ENCODE peak calls at places on chromosome 10, in four cellular contexts. One of them, this sample, is unnamed.
A peak's percentile ranks its signal among the peaks of the same experiment; 100 is the strongest.

GRCh38 chr10:130025811-130026510 is 61.9 kb upstream of the EBF3 start:
- DNase-seq in GM12878: no peak
- DNase-seq in HCT116: no peak
- DNase-seq in K562: no peak
- DNase-seq in this sample: no peak

GRCh38 chr10:50832171-50832751 is 53.2 kb downstream of the A1CF start:
- DNase-seq in GM12878: no peak
- DNase-seq in HCT116: no peak
- DNase-seq in K562: no peak
- DNase-seq in this sample: no peak

GRCh38 chr10:86330778-86331763 is 35.5 kb downstream of the GRID1 start:
- DNase-seq in HCT116: no peak
- DNase-seq in GM12878: no peak
- DNase-seq in K562: no peak
- DNase-seq in this sample: no peak

GRCh38 chr10:4678951-4679671 is 146.9 kb upstream of the AKR1E2 start:
- DNase-seq in HCT116: no peak
- DNase-seq in K562: no peak
- DNase-seq in GM12878: no peak
- DNase-seq in this sample: peak; percentile 30

GRCh38 chr10:116470071-116470470 is 42.4 kb downstream of the PNLIPRP3 start:
- DNase-seq in GM12878: no peak
- DNase-seq in K562: no peak
- DNase-seq in HCT116: no peak
- DNase-seq in this sample: no peak

GRCh38 chr10:91493313-91493712 is 83.2 kb downstream of the HECTD2 start:
- DNase-seq in GM12878: no peak
- DNase-seq in K562: no peak
- DNase-seq in HCT116: peak; percentile 32
- DNase-seq in this sample: peak; percentile 37

GRCh38 chr10:126059101-126059826 is 162.9 kb downstream of the FANK1 start:
- DNase-seq in HCT116: no peak
- DNase-seq in K562: no peak
- DNase-seq in GM12878: no peak
- DNase-seq in this sample: no peak

GRCh38 chr10:62527019-62527827 is 153.1 kb downstream of the ZNF365 start:
- DNase-seq in GM12878: peak; percentile 90
- DNase-seq in HCT116: no peak
- DNase-seq in K562: no peak
- DNase-seq in this sample: no peak

GRCh38 chr10:93198401-93199175 is 124.9 kb downstream of the CYP26A1 start:
- DNase-seq in HCT116: no peak
- DNase-seq in K562: no peak
- DNase-seq in GM12878: no peak
- DNase-seq in this sample: no peak

GRCh38 chr10:122331615-122332446 is 42.7 kb upstream of the PLEKHA1 start:
- DNase-seq in HCT116: no peak
- DNase-seq in GM12878: no peak
- DNase-seq in K562: no peak
- DNase-seq in this sample: no peak

GRCh38 chr10:91683976-91684375 is 51.1 kb upstream of the PPP1R3C start:
- DNase-seq in GM12878: no peak
- DNase-seq in HCT116: no peak
- DNase-seq in K562: no peak
- DNase-seq in this sample: no peak

GRCh38 chr10:119871881-119872609 is 598 bp downstream of the MCMBP start:
- DNase-seq in GM12878: no peak
- DNase-seq in K562: no peak
- DNase-seq in HCT116: peak; percentile 51
- DNase-seq in this sample: peak; percentile 59

GRCh38 chr10:83458611-83459010 is 680.7 kb upstream of the GHITM start:
- DNase-seq in K562: no peak
- DNase-seq in GM12878: no peak
- DNase-seq in HCT116: no peak
- DNase-seq in this sample: no peak

GRCh38 chr10:100287756-100288155 is 1.3 kb upstream of the BLOC1S2 start:
- DNase-seq in HCT116: no peak
- DNase-seq in K562: no peak
- DNase-seq in GM12878: no peak
- DNase-seq in this sample: no peak

GRCh38 chr10:106082865-106083264 is 1081.6 kb downstream of the SORCS1 start:
- DNase-seq in GM12878: no peak
- DNase-seq in HCT116: no peak
- DNase-seq in K562: no peak
- DNase-seq in this sample: no peak

GRCh38 chr10:106083572-106083971 is 1080.9 kb downstream of the SORCS1 start:
- DNase-seq in K562: no peak
- DNase-seq in GM12878: no peak
- DNase-seq in HCT116: no peak
- DNase-seq in this sample: no peak

GRCh38 chr10:106076496-106076895 is 1088.0 kb downstream of the SORCS1 start:
- DNase-seq in K562: no peak
- DNase-seq in HCT116: no peak
- DNase-seq in GM12878: no peak
- DNase-seq in this sample: no peak

GRCh38 chr10:106078796-106079576 is 1085.5 kb downstream of the SORCS1 start:
- DNase-seq in GM12878: no peak
- DNase-seq in K562: no peak
- DNase-seq in HCT116: no peak
- DNase-seq in this sample: no peak
- TF ChIP-seq JUND in GM12878: no peak
- TF ChIP-seq JUND in K562: no peak
- TF ChIP-seq JUND in HCT116: no peak
- TF ChIP-seq JUND in this sample: no peak

DNA sequence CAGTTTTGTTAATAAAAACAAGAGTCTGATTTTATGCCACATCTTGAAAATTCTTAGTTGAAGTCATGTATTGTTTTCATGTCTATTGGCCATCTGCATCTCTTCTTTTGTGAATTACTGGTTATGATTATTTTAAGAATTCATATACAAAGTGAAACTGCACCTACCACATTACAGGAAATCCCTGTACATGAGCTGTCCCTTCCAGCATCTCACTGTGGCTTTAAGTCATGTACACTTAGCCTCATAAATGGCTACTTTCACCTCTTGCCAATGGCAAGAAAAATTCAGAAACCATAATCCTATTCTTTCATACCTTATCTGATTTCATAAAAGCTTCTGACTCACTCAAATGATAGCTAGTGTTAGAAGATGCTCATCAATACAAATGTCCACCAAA is 48.6 kb downstream of the CRTAC1 start:
- DNase-seq in HCT116: no peak
- DNase-seq in K562: no peak
- DNase-seq in GM12878: no peak
- DNase-seq in this sample: no peak
- TF ChIP-seq JUND in HCT116: no peak
- TF ChIP-seq JUND in K562: no peak
- TF ChIP-seq JUND in GM12878: no peak
- TF ChIP-seq JUND in this sample: no peak

DNA sequence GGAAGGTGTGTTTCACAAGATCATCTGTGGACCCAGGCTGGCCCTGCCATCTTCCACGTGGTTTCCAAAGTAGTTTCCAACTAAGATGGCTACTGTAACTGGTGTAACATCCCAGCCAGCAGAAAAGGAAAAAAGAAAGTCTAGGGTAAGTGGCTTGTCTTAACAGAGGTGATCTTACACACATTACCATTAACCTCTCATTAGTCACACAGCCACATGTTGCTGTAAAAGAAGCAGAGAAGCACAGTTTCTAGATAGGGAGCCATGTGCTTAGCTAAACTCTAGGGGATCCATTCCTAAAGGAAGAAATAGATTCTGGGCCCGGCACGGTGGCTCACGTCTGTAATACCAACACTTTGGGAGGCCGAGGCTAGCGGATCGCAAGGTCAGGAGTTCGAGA is 54.3 kb downstream of the ZNF438 start:
- DNase-seq in GM12878: no peak
- DNase-seq in HCT116: no peak
- DNase-seq in K562: no peak
- DNase-seq in this sample: no peak
- TF ChIP-seq JUND in GM12878: no peak
- TF ChIP-seq JUND in HCT116: no peak
- TF ChIP-seq JUND in K562: no peak
- TF ChIP-seq JUND in this sample: no peak

GRCh38 chr10:2949948-2950354 is 117.4 kb upstream of the PFKP start:
- DNase-seq in GM12878: peak; percentile 43
- DNase-seq in HCT116: no peak
- DNase-seq in K562: no peak
- DNase-seq in this sample: no peak
- TF ChIP-seq JUND in GM12878: peak; percentile 47
- TF ChIP-seq JUND in HCT116: peak; percentile 15
- TF ChIP-seq JUND in K562: no peak
- TF ChIP-seq JUND in this sample: no peak

GRCh38 chr10:43471146-43471545 is 34.2 kb downstream of the ZNF487 start:
- DNase-seq in K562: no peak
- DNase-seq in GM12878: no peak
- DNase-seq in HCT116: no peak
- DNase-seq in this sample: no peak
- TF ChIP-seq JUND in K562: no peak
- TF ChIP-seq JUND in GM12878: no peak
- TF ChIP-seq JUND in HCT116: no peak
- TF ChIP-seq JUND in this sample: no peak

DNA sequence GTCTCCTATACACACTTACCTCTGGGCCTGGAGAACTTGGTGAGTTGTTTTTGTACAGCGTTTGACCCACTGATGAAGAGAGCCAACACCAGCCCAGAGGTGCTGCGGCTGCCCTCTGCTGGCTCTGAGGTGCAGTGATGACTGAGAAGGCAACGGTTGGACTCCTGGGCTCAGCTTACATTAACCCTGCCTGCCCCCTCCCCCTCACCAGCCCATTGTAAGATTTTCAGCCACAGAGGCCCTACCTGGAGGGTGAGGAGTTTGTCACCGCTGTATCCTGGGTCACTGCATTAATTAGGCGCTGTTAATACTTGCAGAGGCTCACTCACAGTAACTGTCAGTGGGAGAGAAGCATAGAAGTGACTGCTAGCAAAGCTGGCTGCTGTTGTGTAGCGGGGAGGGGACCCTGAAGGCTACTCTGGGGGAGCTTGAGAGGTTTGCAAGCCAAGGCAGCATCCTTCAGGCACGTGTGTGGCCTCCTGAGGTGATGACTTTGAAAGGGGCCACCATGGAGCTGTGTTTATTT is 18.9 kb upstream of the ANKRD2 start:
- DNase-seq in HCT116: no peak
- DNase-seq in K562: peak; percentile 35
- DNase-seq in GM12878: peak; percentile 26
- DNase-seq in this sample: peak; percentile 85
- TF ChIP-seq JUND in HCT116: no peak
- TF ChIP-seq JUND in K562: peak; percentile 23
- TF ChIP-seq JUND in GM12878: no peak
- TF ChIP-seq JUND in this sample: no peak

DNA sequence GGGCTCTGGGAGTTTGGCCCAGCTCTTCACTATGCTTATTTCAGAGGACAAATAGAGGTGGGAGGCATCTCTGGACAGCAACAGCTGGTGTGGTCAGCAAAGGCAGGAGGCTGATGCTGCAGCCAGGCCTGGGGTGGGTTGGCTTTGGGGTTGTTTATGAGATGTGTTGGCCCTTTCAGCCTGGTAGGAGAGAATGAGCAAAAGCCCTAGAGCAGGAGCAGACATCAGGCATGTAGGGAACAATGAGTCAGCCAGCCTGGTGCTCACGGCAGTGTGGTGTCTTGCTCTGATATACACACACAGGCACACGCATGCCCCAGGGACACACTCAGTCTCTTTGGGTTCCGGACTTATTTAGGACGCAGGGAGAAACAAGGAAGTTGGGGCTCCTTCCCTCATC is 157.1 kb downstream of the PRKCQ start:
- DNase-seq in K562: no peak
- DNase-seq in GM12878: no peak
- DNase-seq in HCT116: no peak
- DNase-seq in this sample: no peak
- TF ChIP-seq JUND in K562: no peak
- TF ChIP-seq JUND in GM12878: no peak
- TF ChIP-seq JUND in HCT116: no peak
- TF ChIP-seq JUND in this sample: no peak

DNA sequence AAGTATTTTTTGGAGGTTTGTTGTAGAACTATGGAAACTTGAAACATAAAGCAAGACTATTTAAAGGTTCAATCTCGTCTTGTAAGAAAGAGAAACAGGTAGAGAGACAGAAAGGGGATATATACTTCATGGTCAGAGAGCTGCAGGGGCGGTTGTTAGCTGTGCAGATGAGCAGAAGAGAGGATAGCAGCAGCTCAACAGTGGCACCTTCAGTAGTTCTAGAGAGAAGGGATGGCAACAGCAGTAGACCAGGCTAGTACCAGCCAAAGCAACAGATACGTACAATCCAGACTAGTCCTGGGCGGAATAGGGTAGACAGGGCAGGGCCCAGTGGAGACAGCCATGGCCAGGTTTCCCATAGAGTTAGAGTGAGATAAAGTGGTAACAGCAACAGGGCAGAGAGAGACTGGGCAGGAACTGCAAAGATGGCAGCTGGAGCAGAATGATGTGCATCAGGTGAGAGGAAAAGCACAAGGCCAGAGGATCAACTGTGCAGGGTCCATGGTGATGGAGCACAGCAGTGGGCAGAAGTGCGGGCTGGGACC is 145.2 kb downstream of the FRMD4A start:
- DNase-seq in GM12878: peak; percentile 86
- DNase-seq in HCT116: peak; percentile 40
- DNase-seq in K562: peak; percentile 40
- DNase-seq in this sample: peak; percentile 93
- TF ChIP-seq JUND in GM12878: no peak
- TF ChIP-seq JUND in HCT116: no peak
- TF ChIP-seq JUND in K562: peak; percentile 48
- TF ChIP-seq JUND in this sample: no peak

GRCh38 chr10:132199268-132199853 is 12.6 kb downstream of the DPYSL4 start:
- DNase-seq in HCT116: no peak
- DNase-seq in GM12878: no peak
- DNase-seq in K562: no peak
- DNase-seq in this sample: no peak
- TF ChIP-seq JUND in HCT116: no peak
- TF ChIP-seq JUND in GM12878: no peak
- TF ChIP-seq JUND in K562: no peak
- TF ChIP-seq JUND in this sample: no peak

This sample was measured in T47D.